ENCODE peak calls at places on chromosomes 16 and 17, in five cellular contexts. K, W, M, V and H are unnamed samples. For H3K4me1, the result is how much of the 10 kb centered on the place peaks cover.

GRCh38 chr16:57616241-57616640 is 12.2 kb upstream of the ADGRG1 start:
- DNase-seq in K (no peak), W (no peak), V (no peak), M (peak), H (no peak)

GRCh38 chr17:70478883-70479282 is 309.6 kb downstream of the KCNJ2 start:
- DNase-seq in M (no peak), W (no peak), K (no peak), V (no peak), H (no peak)

GRCh38 chr17:39671651-39672521 is 3.6 kb downstream of the PNMT start:
- DNase-seq in W (no peak), V (no peak), M (no peak), K (no peak), H (no peak)

GRCh38 chr17:70767102-70767701 is 597.9 kb downstream of the KCNJ2 start:
- DNase-seq in W (no peak), V (no peak), M (no peak), K (no peak), H (no peak)

GRCh38 chr16:72493681-72494415 is 321.9 kb upstream of the PMFBP1 start:
- DNase-seq in K (no peak), V (no peak), W (no peak), M (no peak), H (no peak)

GRCh38 chr17:42288985-42289862 is 926 bp downstream of the STAT5A start:
- DNase-seq in K (no peak), V (peak), M (peak), W (no peak), H (no peak)

GRCh38 chr17:64596439-64596838 is 65.7 kb downstream of the SMURF2 start:
- DNase-seq in K (no peak), V (no peak), M (no peak), W (no peak), H (no peak)

GRCh38 chr17:27575100-27575911 is 55.7 kb upstream of the LGALS9 start:
- DNase-seq in M (no peak), K (no peak), W (no peak), V (no peak), H (no peak)

GRCh38 chr17:14296511-14296910 is 4.4 kb upstream of the HS3ST3B1 start:
- DNase-seq in W (no peak), V (no peak), K (peak), M (no peak), H (no peak)

GRCh38 chr16:74451951-74452758 is 30.9 kb upstream of the CLEC18B start:
- DNase-seq in W (no peak), M (no peak), K (no peak), V (no peak), H (no peak)

GRCh38 chr16:77585852-77586251 is 136.5 kb upstream of the NUDT7 start:
- DNase-seq in V (no peak), K (no peak), W (peak), M (no peak), H (peak)

GRCh38 chr16:21235199-21235585 is 1.7 kb downstream of the ANKS4B start:
- DNase-seq in M (no peak), K (no peak), W (no peak), V (no peak), H (no peak)

DNA sequence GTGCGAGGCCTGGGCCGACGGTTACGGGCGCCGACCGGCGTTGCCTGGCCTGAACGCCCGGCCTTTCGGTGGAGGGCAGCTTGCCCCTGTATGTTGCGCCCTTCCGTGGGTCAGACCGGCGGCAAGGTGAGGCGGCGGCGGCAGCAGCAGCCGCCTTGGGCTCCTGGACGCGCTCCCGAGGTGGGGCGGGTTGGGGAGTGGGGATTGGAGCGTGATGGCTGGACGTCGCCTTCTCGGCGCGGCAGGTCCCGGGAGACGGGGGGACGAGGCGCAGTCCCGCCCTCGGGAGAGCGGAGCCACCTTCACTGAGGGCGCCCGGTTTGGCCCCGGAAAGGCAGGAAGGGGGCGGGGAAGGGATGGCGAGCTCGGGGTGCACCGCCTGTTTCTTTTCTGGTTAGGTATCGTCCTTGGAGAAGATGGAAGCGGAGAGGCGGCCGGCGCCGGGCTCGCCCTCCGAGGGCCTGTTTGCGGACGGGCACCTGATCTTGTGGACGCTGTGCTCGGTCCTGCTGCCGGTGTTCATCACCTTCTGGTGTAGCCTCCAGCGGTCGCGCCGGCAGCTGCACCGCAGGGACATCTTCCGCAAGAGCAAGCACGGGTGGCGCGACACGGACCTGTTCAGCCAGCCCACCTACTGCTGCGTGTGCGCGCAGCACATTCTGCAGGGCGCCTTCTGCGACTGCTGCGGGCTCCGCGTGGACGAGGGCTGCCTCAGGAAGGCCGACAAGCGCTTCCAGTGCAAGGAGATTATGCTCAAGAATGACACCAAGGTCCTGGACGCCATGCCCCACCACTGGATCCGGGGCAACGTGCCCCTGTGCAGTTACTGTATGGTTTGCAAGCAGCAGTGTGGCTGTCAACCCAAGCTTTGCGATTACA is 668 bp downstream of the DGKE start:
- DNase-seq in V (peak), W (peak), M (peak), K (no peak), H (no peak)
- H3K4me1 ChIP-seq in V (half or more), W (under half), M (half or more), K (under half), H (under half)

GRCh38 chr17:1493291-1493980 is 950 bp upstream of the MYO1C start:
- DNase-seq in M (no peak), K (peak), V (no peak), W (no peak), H (no peak)

GRCh38 chr17:1494203-1494602 is 1.7 kb upstream of the MYO1C start:
- DNase-seq in M (no peak), K (no peak), W (no peak), V (no peak), H (no peak)

GRCh38 chr17:1490643-1491405 is 1.7 kb downstream of the MYO1C start:
- DNase-seq in V (no peak), K (peak), M (peak), W (peak), H (no peak)

GRCh38 chr17:1492249-1493206 is at the start of gene MYO1C:
- DNase-seq in V (no peak), M (no peak), K (no peak), W (no peak), H (no peak)

DNA sequence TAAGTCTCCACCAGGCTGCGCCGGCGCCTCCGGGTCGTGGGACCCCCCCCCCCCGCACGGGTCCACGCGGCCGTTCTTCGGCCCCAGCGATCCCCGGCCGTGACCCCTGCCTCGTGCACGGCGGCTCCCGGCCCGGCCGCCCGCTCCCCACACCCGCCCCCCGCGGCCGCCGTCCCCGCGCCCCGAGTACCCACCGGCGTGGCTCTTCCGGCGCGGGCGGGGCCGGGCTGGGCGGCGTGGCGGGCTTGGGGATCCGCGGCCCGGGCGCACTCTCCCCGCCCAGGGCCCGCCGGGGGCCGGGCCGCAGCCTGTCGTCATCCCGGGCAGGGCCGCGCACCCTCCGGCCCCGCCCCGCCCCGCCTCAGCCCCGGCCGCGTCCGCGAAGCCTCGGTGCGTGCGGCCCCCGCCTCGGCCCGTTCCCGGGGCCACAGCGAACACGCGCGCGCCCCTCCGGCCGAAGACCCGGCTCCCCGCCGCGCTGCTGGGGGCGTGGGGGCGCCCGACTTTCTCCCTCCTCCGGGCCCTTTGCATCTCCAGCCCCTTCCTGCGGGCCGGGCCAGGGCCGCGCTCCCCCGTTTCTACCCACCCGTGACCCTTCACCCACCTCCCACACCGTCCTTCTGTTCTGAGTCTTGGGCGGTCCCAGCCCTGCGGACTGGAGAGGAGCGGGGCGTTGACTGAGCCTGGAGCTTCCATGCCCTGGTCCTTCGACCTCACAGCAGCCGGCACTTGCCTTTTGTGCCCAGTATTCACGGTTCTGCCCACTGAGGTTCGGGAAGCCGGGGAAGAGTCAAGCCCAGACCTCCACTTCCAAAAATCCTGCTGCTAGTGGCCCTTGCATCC is 859 bp downstream of the MYO1C start:
- DNase-seq in W (no peak), M (peak), K (peak), V (no peak), H (no peak)
- H3K4me1 ChIP-seq in W (under half), M (half or more), K (under half), V (under half), H (under half)

GRCh38 chr17:75271955-75272847 is 1.2 kb upstream of the MIF4GD start:
- DNase-seq in W (no peak), M (no peak), V (no peak), K (no peak), H (no peak)

GRCh38 chr17:75271233-75271954 is 363 bp upstream of the MIF4GD start:
- DNase-seq in K (peak), V (peak), M (peak), W (no peak), H (no peak)

GRCh38 chr17:75268931-75269330 is 2.1 kb downstream of the MIF4GD start:
- DNase-seq in W (no peak), M (no peak), K (no peak), V (no peak), H (no peak)

GRCh38 chr17:75270966-75271232 is at the start of gene MIF4GD:
- DNase-seq in K (no peak), W (no peak), V (no peak), M (no peak), H (no peak)

GRCh38 chr17:75270218-75270965 is 639 bp downstream of the MIF4GD start:
- DNase-seq in K (peak), W (peak), M (peak), V (no peak), H (peak)
- H3K4me1 ChIP-seq in K (under half), W (under half), M (half or more), V (under half), H (under half)

DNA sequence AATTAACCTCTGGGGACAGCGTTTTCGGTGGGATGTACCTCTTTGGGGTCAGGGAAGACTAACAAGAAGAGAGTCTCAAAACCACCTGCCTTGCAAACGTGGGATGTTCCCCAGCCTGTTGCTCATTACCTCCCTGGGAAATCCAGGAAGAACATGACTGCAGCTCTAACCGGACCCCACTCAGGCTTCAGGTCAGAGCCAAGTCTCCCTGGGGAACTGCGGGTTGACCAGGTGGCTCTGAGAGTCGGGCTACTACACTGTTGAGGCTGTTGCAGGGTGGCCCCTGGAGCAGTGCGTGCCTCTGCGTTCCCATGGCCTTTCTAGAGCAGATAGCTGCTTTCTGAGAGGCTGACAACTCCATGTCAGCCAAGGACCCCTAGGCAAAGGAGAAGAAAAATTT is 309.1 kb downstream of the FOXL1 start:
- DNase-seq in M (no peak), V (no peak), K (no peak), W (no peak), H (no peak)
- H3K4me1 ChIP-seq in M (under half), V (under half), K (under half), W (under half), H (under half)

GRCh38 chr17:81424151-81424550 is 28.9 kb downstream of the BAHCC1 start:
- DNase-seq in W (no peak), M (no peak), K (no peak), V (no peak), H (no peak)
- H3K4me1 ChIP-seq in W (under half), M (half or more), K (under half), V (under half), H (half or more)

DNA sequence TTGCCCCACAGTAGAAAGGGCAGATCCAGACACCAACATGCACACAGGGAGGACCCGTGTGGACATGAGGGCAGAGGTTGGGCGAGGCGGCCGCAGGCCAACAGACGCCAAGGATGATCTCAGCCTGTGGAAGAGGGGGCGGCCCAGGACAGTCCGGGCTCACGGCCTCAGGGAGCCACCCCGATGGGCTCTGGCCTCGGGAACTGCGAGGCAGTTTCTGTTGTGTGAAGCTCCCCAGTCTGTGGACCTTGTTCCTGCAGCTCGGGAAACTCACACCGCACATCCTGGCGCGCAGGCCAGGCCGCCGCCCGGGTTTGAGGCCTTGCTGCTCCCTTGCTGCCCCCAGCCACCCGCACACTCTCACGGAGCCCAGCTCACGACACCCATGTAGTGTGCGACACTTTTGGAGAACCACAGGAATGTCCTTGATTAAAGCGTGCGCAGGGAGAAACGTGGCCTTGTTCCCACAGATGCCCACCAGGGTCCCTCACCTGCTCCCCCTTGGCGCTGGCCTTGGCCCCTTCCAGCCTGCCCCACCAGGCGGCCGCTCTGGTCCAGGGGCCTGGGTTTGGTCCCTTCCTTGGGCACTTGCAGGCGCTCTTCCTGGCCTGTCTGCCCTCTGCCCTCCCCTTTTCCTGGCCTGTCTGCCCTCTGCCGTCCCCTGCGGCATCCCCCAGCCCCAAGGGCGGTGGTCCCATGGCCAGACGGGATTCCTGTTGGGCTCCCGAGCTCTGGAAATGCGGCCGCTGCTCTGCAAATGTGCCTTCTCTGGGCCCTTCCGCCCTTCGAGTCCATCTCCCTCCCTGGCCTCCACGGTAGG is 9.3 kb upstream of the SLC38A10 start:
- DNase-seq in M (no peak), W (no peak), K (no peak), V (no peak), H (no peak)
- H3K4me1 ChIP-seq in M (under half), W (under half), K (under half), V (under half), H (under half)